ENCODE peak calls at places on chromosome 5, in nine cellular contexts. One of them, this sample, is unnamed.
A peak's percentile ranks its signal among the peaks of the same experiment; 100 is the strongest.

GRCh38 chr5:10590226-10591047 is 26.6 kb downstream of the ANKRD33B start:
- DNase-seq in T47D: no peak
- DNase-seq in neural progenitor cell: peak; percentile 66
- DNase-seq in choroid plexus epithelial cell: no peak
- DNase-seq in cardiac septum: no peak
- DNase-seq in astrocyte: peak; percentile 72
- DNase-seq in head of caudate nucleus: no peak
- DNase-seq in cerebellum: no peak
- DNase-seq in activated CD8-positive, alpha-beta T cell treated with anti-CD3 and anti-CD28 coated beads for 36 hours: no peak
- DNase-seq in this sample: no peak

GRCh38 chr5:79544136-79544535 is 30.2 kb upstream of the HOMER1 start:
- DNase-seq in activated CD8-positive, alpha-beta T cell treated with anti-CD3 and anti-CD28 coated beads for 36 hours: no peak
- DNase-seq in T47D: no peak
- DNase-seq in cerebellum: no peak
- DNase-seq in neural progenitor cell: no peak
- DNase-seq in head of caudate nucleus: no peak
- DNase-seq in astrocyte: no peak
- DNase-seq in cardiac septum: no peak
- DNase-seq in choroid plexus epithelial cell: no peak
- DNase-seq in this sample: no peak

GRCh38 chr5:181161534-181162175 is 14.3 kb downstream of the OR2V2 start:
- DNase-seq in cerebellum: no peak
- DNase-seq in neural progenitor cell: no peak
- DNase-seq in head of caudate nucleus: no peak
- DNase-seq in astrocyte: no peak
- DNase-seq in choroid plexus epithelial cell: no peak
- DNase-seq in activated CD8-positive, alpha-beta T cell treated with anti-CD3 and anti-CD28 coated beads for 36 hours: no peak
- DNase-seq in T47D: no peak
- DNase-seq in cardiac septum: no peak
- DNase-seq in this sample: no peak

GRCh38 chr5:154706416-154706815 is 48.8 kb upstream of the LARP1 start:
- DNase-seq in cerebellum: no peak
- DNase-seq in head of caudate nucleus: no peak
- DNase-seq in activated CD8-positive, alpha-beta T cell treated with anti-CD3 and anti-CD28 coated beads for 36 hours: no peak
- DNase-seq in T47D: no peak
- DNase-seq in cardiac septum: no peak
- DNase-seq in neural progenitor cell: no peak
- DNase-seq in astrocyte: no peak
- DNase-seq in choroid plexus epithelial cell: no peak
- DNase-seq in this sample: no peak

GRCh38 chr5:39132792-39133191 is 58.6 kb upstream of the RICTOR start:
- DNase-seq in cardiac septum: no peak
- DNase-seq in T47D: no peak
- DNase-seq in neural progenitor cell: no peak
- DNase-seq in astrocyte: no peak
- DNase-seq in choroid plexus epithelial cell: no peak
- DNase-seq in activated CD8-positive, alpha-beta T cell treated with anti-CD3 and anti-CD28 coated beads for 36 hours: no peak
- DNase-seq in head of caudate nucleus: no peak
- DNase-seq in cerebellum: no peak
- DNase-seq in this sample: no peak

GRCh38 chr5:38803246-38803645 is 42.6 kb upstream of the OSMR start:
- DNase-seq in T47D: no peak
- DNase-seq in choroid plexus epithelial cell: no peak
- DNase-seq in astrocyte: no peak
- DNase-seq in cerebellum: no peak
- DNase-seq in activated CD8-positive, alpha-beta T cell treated with anti-CD3 and anti-CD28 coated beads for 36 hours: no peak
- DNase-seq in head of caudate nucleus: no peak
- DNase-seq in neural progenitor cell: no peak
- DNase-seq in cardiac septum: no peak
- DNase-seq in this sample: no peak

GRCh38 chr5:96483878-96484277 is 50.8 kb upstream of the PCSK1 start:
- DNase-seq in head of caudate nucleus: no peak
- DNase-seq in neural progenitor cell: peak; percentile 71
- DNase-seq in cerebellum: no peak
- DNase-seq in cardiac septum: no peak
- DNase-seq in astrocyte: peak; percentile 47
- DNase-seq in activated CD8-positive, alpha-beta T cell treated with anti-CD3 and anti-CD28 coated beads for 36 hours: peak; percentile 28
- DNase-seq in choroid plexus epithelial cell: peak; percentile 69
- DNase-seq in T47D: peak; percentile 52
- DNase-seq in this sample: no peak

GRCh38 chr5:172466062-172466461 is 11.7 kb upstream of the SH3PXD2B start:
- DNase-seq in activated CD8-positive, alpha-beta T cell treated with anti-CD3 and anti-CD28 coated beads for 36 hours: no peak
- DNase-seq in T47D: no peak
- DNase-seq in cerebellum: no peak
- DNase-seq in astrocyte: no peak
- DNase-seq in cardiac septum: peak; percentile 64
- DNase-seq in head of caudate nucleus: no peak
- DNase-seq in neural progenitor cell: no peak
- DNase-seq in choroid plexus epithelial cell: no peak
- DNase-seq in this sample: peak; percentile 77

GRCh38 chr5:131814990-131815389 is 18.2 kb upstream of the FNIP1 start:
- DNase-seq in astrocyte: peak; percentile 84
- DNase-seq in activated CD8-positive, alpha-beta T cell treated with anti-CD3 and anti-CD28 coated beads for 36 hours: no peak
- DNase-seq in T47D: no peak
- DNase-seq in neural progenitor cell: no peak
- DNase-seq in choroid plexus epithelial cell: peak; percentile 85
- DNase-seq in cardiac septum: no peak
- DNase-seq in cerebellum: no peak
- DNase-seq in head of caudate nucleus: no peak
- DNase-seq in this sample: no peak

GRCh38 chr5:172140866-172141265 is 47.2 kb downstream of the STK10 start:
- DNase-seq in T47D: no peak
- DNase-seq in neural progenitor cell: no peak
- DNase-seq in head of caudate nucleus: no peak
- DNase-seq in activated CD8-positive, alpha-beta T cell treated with anti-CD3 and anti-CD28 coated beads for 36 hours: no peak
- DNase-seq in astrocyte: no peak
- DNase-seq in cerebellum: no peak
- DNase-seq in cardiac septum: no peak
- DNase-seq in choroid plexus epithelial cell: no peak
- DNase-seq in this sample: no peak

GRCh38 chr5:136086776-136087566 is 45.7 kb upstream of the SMAD5 start:
- DNase-seq in cerebellum: no peak
- DNase-seq in head of caudate nucleus: no peak
- DNase-seq in astrocyte: no peak
- DNase-seq in cardiac septum: no peak
- DNase-seq in activated CD8-positive, alpha-beta T cell treated with anti-CD3 and anti-CD28 coated beads for 36 hours: no peak
- DNase-seq in choroid plexus epithelial cell: no peak
- DNase-seq in T47D: no peak
- DNase-seq in neural progenitor cell: no peak
- DNase-seq in this sample: no peak

GRCh38 chr5:150270546-150271295 is 18.9 kb downstream of the CAMK2A start:
- DNase-seq in activated CD8-positive, alpha-beta T cell treated with anti-CD3 and anti-CD28 coated beads for 36 hours: no peak
- DNase-seq in choroid plexus epithelial cell: no peak
- DNase-seq in neural progenitor cell: no peak
- DNase-seq in head of caudate nucleus: no peak
- DNase-seq in astrocyte: no peak
- DNase-seq in cardiac septum: no peak
- DNase-seq in cerebellum: no peak
- DNase-seq in T47D: no peak
- DNase-seq in this sample: no peak

GRCh38 chr5:130532786-130533185 is 628.5 kb downstream of the CHSY3 start:
- DNase-seq in choroid plexus epithelial cell: no peak
- DNase-seq in T47D: no peak
- DNase-seq in cardiac septum: no peak
- DNase-seq in astrocyte: peak; percentile 27
- DNase-seq in activated CD8-positive, alpha-beta T cell treated with anti-CD3 and anti-CD28 coated beads for 36 hours: no peak
- DNase-seq in neural progenitor cell: no peak
- DNase-seq in cerebellum: no peak
- DNase-seq in head of caudate nucleus: no peak
- DNase-seq in this sample: no peak

GRCh38 chr5:54249210-54250028 is 61.0 kb downstream of the ARL15 start:
- DNase-seq in T47D: no peak
- DNase-seq in head of caudate nucleus: no peak
- DNase-seq in cerebellum: no peak
- DNase-seq in choroid plexus epithelial cell: peak; percentile 34
- DNase-seq in cardiac septum: no peak
- DNase-seq in activated CD8-positive, alpha-beta T cell treated with anti-CD3 and anti-CD28 coated beads for 36 hours: peak; percentile 38
- DNase-seq in neural progenitor cell: no peak
- DNase-seq in astrocyte: peak; percentile 76
- DNase-seq in this sample: peak; percentile 40

GRCh38 chr5:142883025-142883424 is 112.8 kb downstream of the ARHGAP26 start:
- DNase-seq in neural progenitor cell: no peak
- DNase-seq in choroid plexus epithelial cell: peak; percentile 50
- DNase-seq in head of caudate nucleus: no peak
- DNase-seq in activated CD8-positive, alpha-beta T cell treated with anti-CD3 and anti-CD28 coated beads for 36 hours: no peak
- DNase-seq in cardiac septum: no peak
- DNase-seq in T47D: no peak
- DNase-seq in astrocyte: peak; percentile 67
- DNase-seq in cerebellum: no peak
- DNase-seq in this sample: no peak

GRCh38 chr5:179267671-179268071 is 77.6 kb downstream of the ADAMTS2 start:
- DNase-seq in neural progenitor cell: no peak
- DNase-seq in head of caudate nucleus: no peak
- DNase-seq in cardiac septum: peak; percentile 60
- DNase-seq in activated CD8-positive, alpha-beta T cell treated with anti-CD3 and anti-CD28 coated beads for 36 hours: no peak
- DNase-seq in cerebellum: no peak
- DNase-seq in astrocyte: no peak
- DNase-seq in choroid plexus epithelial cell: no peak
- DNase-seq in T47D: no peak
- DNase-seq in this sample: no peak

GRCh38 chr5:174951151-174951780 is 226.9 kb downstream of the MSX2 start:
- DNase-seq in neural progenitor cell: peak; percentile 89
- DNase-seq in choroid plexus epithelial cell: peak; percentile 88
- DNase-seq in activated CD8-positive, alpha-beta T cell treated with anti-CD3 and anti-CD28 coated beads for 36 hours: peak; percentile 57
- DNase-seq in T47D: peak; percentile 80
- DNase-seq in cardiac septum: no peak
- DNase-seq in cerebellum: peak; percentile 63
- DNase-seq in astrocyte: peak; percentile 52
- DNase-seq in head of caudate nucleus: peak; percentile 36
- DNase-seq in this sample: peak; percentile 67

GRCh38 chr5:95178046-95178651 is 106.7 kb downstream of the MCTP1 start:
- DNase-seq in choroid plexus epithelial cell: peak; percentile 82
- DNase-seq in activated CD8-positive, alpha-beta T cell treated with anti-CD3 and anti-CD28 coated beads for 36 hours: no peak
- DNase-seq in head of caudate nucleus: no peak
- DNase-seq in cardiac septum: no peak
- DNase-seq in T47D: no peak
- DNase-seq in cerebellum: no peak
- DNase-seq in astrocyte: peak; percentile 73
- DNase-seq in neural progenitor cell: peak; percentile 94
- DNase-seq in this sample: peak; percentile 84

GRCh38 chr5:154714271-154714986 is 40.7 kb upstream of the LARP1 start:
- DNase-seq in cardiac septum: no peak
- DNase-seq in T47D: peak; percentile 64
- DNase-seq in head of caudate nucleus: no peak
- DNase-seq in cerebellum: no peak
- DNase-seq in activated CD8-positive, alpha-beta T cell treated with anti-CD3 and anti-CD28 coated beads for 36 hours: peak; percentile 15
- DNase-seq in astrocyte: peak; percentile 37
- DNase-seq in choroid plexus epithelial cell: peak; percentile 67
- DNase-seq in neural progenitor cell: no peak
- DNase-seq in this sample: peak; percentile 54

GRCh38 chr5:158979749-158980521 is 119.8 kb downstream of the EBF1 start:
- DNase-seq in head of caudate nucleus: peak; percentile 38
- DNase-seq in choroid plexus epithelial cell: peak; percentile 61
- DNase-seq in cardiac septum: no peak
- DNase-seq in cerebellum: peak; percentile 89
- DNase-seq in activated CD8-positive, alpha-beta T cell treated with anti-CD3 and anti-CD28 coated beads for 36 hours: no peak
- DNase-seq in astrocyte: peak; percentile 49
- DNase-seq in T47D: peak; percentile 29
- DNase-seq in neural progenitor cell: peak; percentile 31
- DNase-seq in this sample: peak; percentile 46

GRCh38 chr5:173472784-173473278 is 143.6 kb downstream of the BOD1 start:
- DNase-seq in astrocyte: peak; percentile 49
- DNase-seq in T47D: no peak
- DNase-seq in head of caudate nucleus: no peak
- DNase-seq in activated CD8-positive, alpha-beta T cell treated with anti-CD3 and anti-CD28 coated beads for 36 hours: no peak
- DNase-seq in neural progenitor cell: no peak
- DNase-seq in choroid plexus epithelial cell: peak; percentile 60
- DNase-seq in cardiac septum: no peak
- DNase-seq in cerebellum: no peak
- DNase-seq in this sample: peak; percentile 86

GRCh38 chr5:98999631-99000030 is 70.8 kb upstream of the CHD1 start:
- DNase-seq in head of caudate nucleus: no peak
- DNase-seq in T47D: no peak
- DNase-seq in astrocyte: no peak
- DNase-seq in neural progenitor cell: no peak
- DNase-seq in activated CD8-positive, alpha-beta T cell treated with anti-CD3 and anti-CD28 coated beads for 36 hours: no peak
- DNase-seq in cerebellum: no peak
- DNase-seq in choroid plexus epithelial cell: no peak
- DNase-seq in cardiac septum: no peak
- DNase-seq in this sample: no peak

GRCh38 chr5:172303090-172303995 is 19.8 kb upstream of the UBTD2 start:
- DNase-seq in cardiac septum: no peak
- DNase-seq in choroid plexus epithelial cell: peak; percentile 37
- DNase-seq in T47D: no peak
- DNase-seq in neural progenitor cell: no peak
- DNase-seq in cerebellum: no peak
- DNase-seq in astrocyte: peak; percentile 15
- DNase-seq in head of caudate nucleus: no peak
- DNase-seq in activated CD8-positive, alpha-beta T cell treated with anti-CD3 and anti-CD28 coated beads for 36 hours: no peak
- DNase-seq in this sample: no peak

GRCh38 chr5:56172225-56172624 is 60.9 kb downstream of the ANKRD55 start:
- DNase-seq in astrocyte: peak; percentile 63
- DNase-seq in cerebellum: no peak
- DNase-seq in cardiac septum: no peak
- DNase-seq in activated CD8-positive, alpha-beta T cell treated with anti-CD3 and anti-CD28 coated beads for 36 hours: no peak
- DNase-seq in head of caudate nucleus: no peak
- DNase-seq in neural progenitor cell: no peak
- DNase-seq in choroid plexus epithelial cell: peak; percentile 67
- DNase-seq in T47D: no peak
- DNase-seq in this sample: no peak

GRCh38 chr5:116237917-116238502 is 153.2 kb downstream of the COMMD10 start:
- DNase-seq in T47D: no peak
- DNase-seq in choroid plexus epithelial cell: peak; percentile 25
- DNase-seq in head of caudate nucleus: no peak
- DNase-seq in activated CD8-positive, alpha-beta T cell treated with anti-CD3 and anti-CD28 coated beads for 36 hours: no peak
- DNase-seq in cerebellum: no peak
- DNase-seq in cardiac septum: no peak
- DNase-seq in neural progenitor cell: peak; percentile 4
- DNase-seq in astrocyte: no peak
- DNase-seq in this sample: no peak

GRCh38 chr5:123951204-123951977 is 439.4 kb downstream of the CSNK1G3 start:
- DNase-seq in activated CD8-positive, alpha-beta T cell treated with anti-CD3 and anti-CD28 coated beads for 36 hours: no peak
- DNase-seq in cerebellum: no peak
- DNase-seq in neural progenitor cell: no peak
- DNase-seq in T47D: no peak
- DNase-seq in head of caudate nucleus: no peak
- DNase-seq in choroid plexus epithelial cell: peak; percentile 97
- DNase-seq in cardiac septum: no peak
- DNase-seq in astrocyte: peak; percentile 99
- DNase-seq in this sample: no peak

GRCh38 chr5:16550316-16550952 is 66.4 kb downstream of the RETREG1 start:
- DNase-seq in astrocyte: peak; percentile 24
- DNase-seq in neural progenitor cell: peak; percentile 68
- DNase-seq in activated CD8-positive, alpha-beta T cell treated with anti-CD3 and anti-CD28 coated beads for 36 hours: peak; percentile 47
- DNase-seq in choroid plexus epithelial cell: peak; percentile 80
- DNase-seq in head of caudate nucleus: no peak
- DNase-seq in T47D: peak; percentile 31
- DNase-seq in cerebellum: no peak
- DNase-seq in cardiac septum: no peak
- DNase-seq in this sample: no peak

GRCh38 chr5:147482426-147483196 is 27.3 kb downstream of the DPYSL3 start:
- DNase-seq in cerebellum: no peak
- DNase-seq in activated CD8-positive, alpha-beta T cell treated with anti-CD3 and anti-CD28 coated beads for 36 hours: no peak
- DNase-seq in choroid plexus epithelial cell: peak; percentile 8
- DNase-seq in head of caudate nucleus: no peak
- DNase-seq in cardiac septum: no peak
- DNase-seq in astrocyte: no peak
- DNase-seq in T47D: no peak
- DNase-seq in neural progenitor cell: no peak
- DNase-seq in this sample: no peak

GRCh38 chr5:32842798-32843531 is 131.8 kb downstream of the NPR3 start:
- DNase-seq in astrocyte: no peak
- DNase-seq in choroid plexus epithelial cell: no peak
- DNase-seq in activated CD8-positive, alpha-beta T cell treated with anti-CD3 and anti-CD28 coated beads for 36 hours: no peak
- DNase-seq in T47D: no peak
- DNase-seq in cerebellum: no peak
- DNase-seq in neural progenitor cell: no peak
- DNase-seq in cardiac septum: no peak
- DNase-seq in head of caudate nucleus: no peak
- DNase-seq in this sample: peak; percentile 33

GRCh38 chr5:16776611-16777251 is 159.4 kb downstream of the MYO10 start:
- DNase-seq in head of caudate nucleus: no peak
- DNase-seq in cerebellum: peak; percentile 38
- DNase-seq in neural progenitor cell: peak; percentile 60
- DNase-seq in T47D: no peak
- DNase-seq in activated CD8-positive, alpha-beta T cell treated with anti-CD3 and anti-CD28 coated beads for 36 hours: no peak
- DNase-seq in cardiac septum: no peak
- DNase-seq in choroid plexus epithelial cell: peak; percentile 30
- DNase-seq in astrocyte: no peak
- DNase-seq in this sample: peak; percentile 53

GRCh38 chr5:83265318-83265717 is 188.0 kb downstream of the XRCC4 start:
- DNase-seq in activated CD8-positive, alpha-beta T cell treated with anti-CD3 and anti-CD28 coated beads for 36 hours: no peak
- DNase-seq in choroid plexus epithelial cell: peak; percentile 50
- DNase-seq in neural progenitor cell: no peak
- DNase-seq in head of caudate nucleus: no peak
- DNase-seq in astrocyte: peak; percentile 66
- DNase-seq in cerebellum: no peak
- DNase-seq in cardiac septum: no peak
- DNase-seq in T47D: peak; percentile 3
- DNase-seq in this sample: no peak

This sample was measured in thyroid gland.